ENCODE peak calls at places on chromosomes 13 and 19, in six cellular contexts. W, Q, S, L, H and E are unnamed samples.

GRCh38 chr13:57740719-57741118 is 109.2 kb downstream of the PCDH17 start:
- DNase-seq in Q (no peak), L (peak; percentile 14), H (no peak), W (no peak), S (peak; percentile 47), E (no peak)

GRCh38 chr19:40335855-40336700 is 12.1 kb downstream of the C19orf47 start:
- DNase-seq in W (no peak), S (no peak), L (no peak), H (no peak), Q (no peak), E (no peak)

GRCh38 chr19:5850189-5850588 is 1.1 kb downstream of the FUT3 start:
- DNase-seq in S (no peak), H (no peak), W (no peak), L (no peak), Q (no peak), E (no peak)

GRCh38 chr13:21148557-21149258 is 27.6 kb downstream of the SKA3 start:
- DNase-seq in L (no peak), S (no peak), H (no peak), Q (no peak), W (no peak), E (no peak)

GRCh38 chr13:99687728-99688397 is 186.6 kb downstream of the TM9SF2 start:
- DNase-seq in Q (no peak), W (no peak), S (no peak), H (no peak), L (no peak), E (no peak)

GRCh38 chr19:51777570-51778460 is 16.8 kb downstream of the FPR2 start:
- DNase-seq in H (peak; percentile 66), W (peak; percentile 74), Q (peak; percentile 38), L (peak; percentile 66), S (peak; percentile 91), E (peak; percentile 67)

GRCh38 chr13:26412263-26412662 is 145.2 kb upstream of the WASF3 start:
- DNase-seq in S (no peak), H (no peak), Q (no peak), L (no peak), W (no peak), E (no peak)

GRCh38 chr19:48182434-48182833 is 12.0 kb downstream of the ZSWIM9 start:
- DNase-seq in W (no peak), H (no peak), S (no peak), Q (no peak), L (no peak), E (no peak)

GRCh38 chr19:5078179-5078578 is 109.3 kb downstream of the KDM4B start:
- DNase-seq in W (no peak), Q (no peak), S (no peak), H (no peak), L (no peak), E (no peak)

GRCh38 chr13:51806571-51806970 is 2.6 kb upstream of the DHRS12 start:
- DNase-seq in W (no peak), H (no peak), L (no peak), S (no peak), Q (no peak), E (peak; percentile 32)

GRCh38 chr13:27971236-27971645 is 2.1 kb upstream of the CDX2 start:
- DNase-seq in H (no peak), Q (no peak), L (peak; percentile 12), W (no peak), S (no peak), E (no peak)

GRCh38 chr13:30932481-30933333 is at the start of gene TEX26:
- DNase-seq in H (no peak), W (no peak), Q (no peak), S (no peak), L (no peak), E (no peak)

GRCh38 chr19:4624301-4624700 is 15.0 kb upstream of the TNFAIP8L1 start:
- DNase-seq in S (no peak), W (no peak), L (no peak), Q (no peak), H (no peak), E (no peak)

GRCh38 chr19:42065511-42065910 is 4.5 kb downstream of the GRIK5 start:
- DNase-seq in Q (no peak), S (no peak), W (no peak), L (no peak), H (no peak), E (no peak)